ENCODE peak calls at places on chromosomes 2 and 18, in ten cellular contexts. P is sigmoid colon, R is left ventricle myocardium inferior, M is adrenal gland, K is MM.1S, N is lung, E is RWPE2, V is thoracic aorta, Q is HCT116, G is GM23248. W is an unnamed sample.

GRCh38 chr2:162888641-162889040 is 50.1 kb upstream of the KCNH7 start:
- DNase-seq in P (no peak), R (no peak), M (no peak), K (peak; percentile 28), N (no peak), E (no peak), V (no peak), Q (no peak), G (peak; percentile 18), W (no peak)

GRCh38 chr2:117523267-117523666 is 291.2 kb upstream of the DDX18 start:
- DNase-seq in P (peak; percentile 70), R (peak; percentile 66), M (peak; percentile 90), K (peak; percentile 73), N (peak; percentile 67), E (no peak), V (no peak), Q (no peak), G (no peak), W (no peak)

GRCh38 chr18:77061291-77061945 is 71.2 kb downstream of the MBP start:
- DNase-seq in P (no peak), R (no peak), M (no peak), K (no peak), N (no peak), E (no peak), V (no peak), Q (no peak), G (no peak), W (peak; percentile 76)

GRCh38 chr18:8175486-8176061 is 433.7 kb upstream of the RAB12 start:
- DNase-seq in P (no peak), R (no peak), M (no peak), K (no peak), N (no peak), E (no peak), V (no peak), Q (no peak), G (no peak), W (no peak)

GRCh38 chr2:22124003-22124402 is 1000.2 kb downstream of the TDRD15 start:
- DNase-seq in P (no peak), R (no peak), M (no peak), K (no peak), N (no peak), E (no peak), V (no peak), Q (no peak), G (no peak), W (no peak)

GRCh38 chr2:72115361-72116080 is 32.1 kb downstream of the CYP26B1 start:
- DNase-seq in P (peak; percentile 62), R (no peak), M (peak; percentile 67), K (no peak), N (peak; percentile 53), E (peak; percentile 97), V (peak; percentile 73), Q (peak; percentile 68), G (peak; percentile 94), W (peak; percentile 97)

GRCh38 chr18:73646196-73646595 is 501.4 kb downstream of the FBXO15 start:
- DNase-seq in P (no peak), R (no peak), M (no peak), K (no peak), N (no peak), E (no peak), V (no peak), Q (no peak), G (no peak), W (no peak)

GRCh38 chr2:48189552-48190228 is 283.4 kb upstream of the FBXO11 start:
- DNase-seq in P (no peak), R (no peak), M (no peak), K (no peak), N (peak; percentile 40), E (no peak), V (no peak), Q (no peak), G (no peak), W (no peak)

GRCh38 chr2:20526146-20526545 is 79.3 kb downstream of the RHOB start:
- DNase-seq in P (no peak), R (no peak), M (no peak), K (no peak), N (no peak), E (no peak), V (no peak), Q (no peak), G (no peak), W (no peak)

GRCh38 chr2:20525041-20526035 is 78.5 kb downstream of the RHOB start:
- DNase-seq in P (peak; percentile 89), R (no peak), M (peak; percentile 66), K (no peak), N (peak; percentile 80), E (no peak), V (peak; percentile 20), Q (no peak), G (peak; percentile 89), W (peak; percentile 87)

GRCh38 chr2:20528713-20529112 is 81.8 kb downstream of the RHOB start:
- DNase-seq in P (no peak), R (no peak), M (no peak), K (no peak), N (no peak), E (no peak), V (no peak), Q (no peak), G (no peak), W (no peak)

GRCh38 chr2:20524412-20525040 is 77.7 kb downstream of the RHOB start:
- DNase-seq in P (peak; percentile 80), R (peak; percentile 61), M (peak; percentile 76), K (no peak), N (no peak), E (peak; percentile 23), V (no peak), Q (no peak), G (no peak), W (peak; percentile 31)

DNA sequence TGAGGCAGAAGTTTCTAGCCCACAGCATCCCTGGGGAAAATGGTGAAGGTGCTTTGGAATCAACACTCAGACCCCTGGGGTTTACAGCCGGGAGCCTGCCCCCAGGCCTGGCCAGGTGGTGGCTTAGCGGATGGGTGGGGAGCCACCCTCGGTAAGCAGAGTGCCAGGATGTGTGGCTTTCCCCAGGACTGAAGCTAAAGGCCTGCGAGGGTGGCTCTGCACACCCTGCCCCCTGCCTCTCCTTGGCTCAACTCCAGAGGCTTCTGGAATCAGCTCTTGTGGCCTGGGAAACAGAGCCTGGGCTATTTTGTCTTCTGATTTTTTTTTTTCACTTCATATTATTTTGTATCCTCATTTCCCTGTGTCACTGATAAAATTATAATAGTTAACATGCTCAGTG is 79.8 kb downstream of the RHOB start:
- DNase-seq in P (peak; percentile 67), R (no peak), M (no peak), K (no peak), N (no peak), E (no peak), V (no peak), Q (no peak), G (no peak), W (no peak)
- H3K4me3 ChIP-seq in P (no peak overlapping the region), R (no peak overlapping the region), M (no peak overlapping the region), K (no peak overlapping the region), N (no peak overlapping the region), E (no peak overlapping the region), V (no peak overlapping the region), Q (no peak overlapping the region), G (no peak overlapping the region), W (no peak overlapping the region)

DNA sequence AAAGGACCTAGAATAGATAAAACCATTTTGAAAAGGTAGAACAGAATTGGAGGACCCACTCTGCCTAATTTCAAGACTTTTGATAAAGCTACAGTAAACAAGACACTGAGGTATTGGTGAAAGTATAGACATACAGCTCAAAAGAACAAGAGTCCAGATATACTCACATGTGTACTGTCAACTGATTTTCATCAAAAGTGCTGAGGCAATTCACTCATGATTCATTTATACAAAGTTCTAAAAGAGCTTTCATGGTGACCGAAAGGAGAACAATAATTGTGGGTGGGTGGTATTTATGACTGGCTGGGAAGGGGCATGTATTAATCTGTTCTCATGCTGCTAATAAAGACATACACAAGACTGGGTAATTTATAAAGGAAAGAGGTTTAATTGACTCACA is 7.3 kb downstream of the MAP4K3 start:
- DNase-seq in P (no peak), R (no peak), M (no peak), K (no peak), N (no peak), E (no peak), V (no peak), Q (no peak), G (no peak), W (no peak)
- H3K4me1 ChIP-seq in P (no peaks in the 10 kb centered on the region), R (peaks cover 90% of the 10 kb centered on the region), M (peaks cover 19% of the 10 kb centered on the region), K (peaks cover 16% of the 10 kb centered on the region), N (peaks cover 36% of the 10 kb centered on the region), E (peaks cover 34% of the 10 kb centered on the region), V (peaks cover 74% of the 10 kb centered on the region), Q (peaks cover 3% of the 10 kb centered on the region), G (peaks cover 41% of the 10 kb centered on the region), W (peaks cover 34% of the 10 kb centered on the region)

GRCh38 chr2:102844911-102845310 is 83.1 kb downstream of the TMEM182 start:
- DNase-seq in P (no peak), R (no peak), M (no peak), K (no peak), N (no peak), E (no peak), V (no peak), Q (no peak), G (no peak), W (no peak)

GRCh38 chr2:102850888-102851287 is 89.1 kb downstream of the TMEM182 start:
- DNase-seq in P (no peak), R (no peak), M (no peak), K (no peak), N (no peak), E (no peak), V (no peak), Q (no peak), G (no peak), W (no peak)

GRCh38 chr2:102843759-102844443 is 82.1 kb downstream of the TMEM182 start:
- DNase-seq in P (no peak), R (no peak), M (no peak), K (no peak), N (no peak), E (no peak), V (no peak), Q (no peak), G (no peak), W (no peak)

DNA sequence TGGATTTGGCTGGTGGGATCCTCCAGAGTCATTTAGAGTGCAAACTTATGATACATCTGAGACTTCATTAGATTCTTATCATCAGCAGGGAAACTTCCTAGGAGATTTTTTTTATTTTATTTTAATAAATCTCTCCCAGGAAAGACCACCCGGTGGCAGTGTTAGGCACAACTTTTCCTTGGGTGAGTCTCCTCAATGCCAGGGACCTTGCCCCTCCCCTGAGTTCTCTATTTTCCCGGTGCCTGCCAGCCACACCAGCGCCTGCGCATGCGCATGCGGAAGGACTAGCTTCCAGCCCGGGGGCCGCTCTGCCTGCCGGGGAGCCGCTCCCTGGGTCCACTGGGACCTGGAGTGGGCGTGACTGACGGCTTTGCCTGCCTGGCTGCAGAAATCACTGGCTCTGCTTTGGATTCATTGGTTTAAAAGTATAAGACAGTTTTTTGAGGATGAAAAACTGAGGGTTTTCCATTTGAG is 86.6 kb downstream of the TMEM182 start:
- DNase-seq in P (peak; percentile 76), R (peak; percentile 85), M (peak; percentile 85), K (no peak), N (peak; percentile 67), E (peak; percentile 79), V (no peak), Q (no peak), G (peak; percentile 65), W (peak; percentile 37)
- H3K4me3 ChIP-seq in P (no peak overlapping the region), R (peak overlapping the region; percentile 58), M (no peak overlapping the region), K (no peak overlapping the region), N (no peak overlapping the region), E (no peak overlapping the region), V (peak overlapping the region; percentile 56), Q (no peak overlapping the region), G (peak overlapping the region; percentile 34), W (no peak overlapping the region)

DNA sequence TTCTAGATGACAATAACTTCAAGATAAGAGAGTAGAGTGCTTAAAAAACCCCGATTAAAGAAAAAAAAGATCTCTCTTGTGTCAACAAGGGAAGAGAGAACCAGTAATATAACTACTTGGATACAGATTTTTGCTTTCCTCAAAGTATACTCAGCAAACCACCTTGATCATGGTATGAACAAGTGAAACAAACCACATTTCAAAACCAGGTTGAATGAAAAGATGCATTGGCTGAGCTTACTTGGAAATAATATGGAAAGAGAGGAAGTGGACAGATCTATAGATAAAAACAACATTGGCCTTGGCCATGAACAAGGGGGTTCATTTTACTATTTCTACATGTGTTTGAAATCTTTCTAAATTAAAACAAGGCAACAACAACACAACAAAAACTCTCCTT is 50.1 kb downstream of the ATP8B1 start:
- DNase-seq in P (no peak), R (no peak), M (no peak), K (no peak), N (no peak), E (no peak), V (no peak), Q (no peak), G (no peak), W (no peak)
- H3K4me1 ChIP-seq in P (no peaks in the 10 kb centered on the region), R (peaks cover 21% of the 10 kb centered on the region), M (no peaks in the 10 kb centered on the region), K (no peaks in the 10 kb centered on the region), N (peaks cover 5% of the 10 kb centered on the region), E (peaks cover 16% of the 10 kb centered on the region), V (peaks cover 50% of the 10 kb centered on the region), Q (peaks cover 16% of the 10 kb centered on the region), G (peaks cover 11% of the 10 kb centered on the region), W (peaks cover 11% of the 10 kb centered on the region)

W was measured in SJSA1.